ENCODE peak calls at places on chromosomes 7 and 10, in five cellular contexts. G, T, D, E and U are unnamed samples.

GRCh38 chr10:6811153-6811552 is 231.1 kb upstream of the PRKCQ start:
- DNase-seq in G (no peak), T (no peak), D (no peak), E (no peak), U (no peak)

GRCh38 chr10:33688506-33688905 is 354.0 kb upstream of the NRP1 start:
- DNase-seq in G (no peak), T (no peak), D (no peak), E (no peak), U (no peak)

GRCh38 chr7:82714883-82715282 is 271.3 kb upstream of the CACNA2D1 start:
- DNase-seq in G (no peak), T (no peak), D (no peak), E (no peak), U (no peak)

GRCh38 chr7:55250313-55250712 is 114.8 kb upstream of the LANCL2 start:
- DNase-seq in G (no peak), T (peak; percentile 48), D (no peak), E (peak; percentile 36), U (no peak)

GRCh38 chr7:101097561-101097960 is 12.3 kb downstream of the TRIM56 start:
- DNase-seq in G (no peak), T (no peak), D (no peak), E (no peak), U (no peak)

GRCh38 chr10:100509241-100509640 is 10.4 kb downstream of the SEC31B start:
- DNase-seq in G (no peak), T (no peak), D (no peak), E (no peak), U (no peak)

GRCh38 chr10:29648114-29648982 is 13.6 kb upstream of the SVIL start:
- DNase-seq in G (no peak), T (no peak), D (no peak), E (peak; percentile 47), U (no peak)

GRCh38 chr10:11284291-11285085 is 266.8 kb downstream of the CELF2 start:
- DNase-seq in G (no peak), T (no peak), D (no peak), E (no peak), U (no peak)

GRCh38 chr10:132926777-132927650 is 15.4 kb downstream of the CFAP46 start:
- DNase-seq in G (no peak), T (no peak), D (no peak), E (no peak), U (no peak)

GRCh38 chr7:116566666-116567065 is 41.8 kb downstream of the CAV1 start:
- DNase-seq in G (no peak), T (no peak), D (no peak), E (no peak), U (no peak)

GRCh38 chr7:157851501-157852067 is 514.8 kb downstream of the DNAJB6 start:
- DNase-seq in G (no peak), T (peak; percentile 8), D (peak; percentile 63), E (peak; percentile 49), U (no peak)

GRCh38 chr7:130461256-130461655 is 20.4 kb upstream of the CEP41 start:
- DNase-seq in G (no peak), T (no peak), D (no peak), E (no peak), U (no peak)

GRCh38 chr7:7017707-7018265 is 164.6 kb upstream of the C1GALT1 start:
- DNase-seq in G (no peak), T (no peak), D (peak; percentile 44), E (no peak), U (no peak)

GRCh38 chr7:131016230-131016629 is 282.2 kb upstream of the KLF14 start:
- DNase-seq in G (no peak), T (no peak), D (no peak), E (no peak), U (no peak)

GRCh38 chr7:1674161-1675035 is 4.3 kb downstream of the ELFN1 start:
- DNase-seq in G (no peak), T (no peak), D (no peak), E (no peak), U (no peak)

GRCh38 chr10:102118867-102119266 is 1.3 kb downstream of the LDB1 start:
- DNase-seq in G (no peak), T (no peak), D (peak; percentile 44), E (peak; percentile 57), U (no peak)

DNA sequence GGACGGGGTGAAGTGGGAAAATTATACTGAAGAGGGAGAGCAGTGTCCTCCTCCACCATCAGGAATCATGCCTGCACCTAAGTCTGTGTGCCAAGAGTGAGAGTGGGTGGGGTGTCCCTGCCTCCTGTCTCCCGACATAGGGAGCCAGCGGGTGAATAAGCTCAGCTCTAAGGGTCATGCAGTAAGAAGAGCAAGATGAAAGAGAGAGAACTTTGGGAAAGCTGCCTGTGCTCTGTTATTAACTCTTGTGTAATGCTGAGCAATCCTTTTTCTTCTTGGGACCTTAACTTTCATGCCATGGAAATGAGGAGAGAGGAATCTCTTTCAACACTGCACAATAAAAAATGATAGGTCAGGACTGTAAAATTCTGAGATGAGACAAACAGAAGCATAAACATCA is 7.9 kb upstream of the TCAF1 start:
- DNase-seq in G (no peak), T (no peak), D (no peak), E (no peak), U (no peak)
- TF ChIP-seq POLR2AphosphoS5 in G (no peak), T (no peak), D (no peak), E (no peak), U (no peak)

DNA sequence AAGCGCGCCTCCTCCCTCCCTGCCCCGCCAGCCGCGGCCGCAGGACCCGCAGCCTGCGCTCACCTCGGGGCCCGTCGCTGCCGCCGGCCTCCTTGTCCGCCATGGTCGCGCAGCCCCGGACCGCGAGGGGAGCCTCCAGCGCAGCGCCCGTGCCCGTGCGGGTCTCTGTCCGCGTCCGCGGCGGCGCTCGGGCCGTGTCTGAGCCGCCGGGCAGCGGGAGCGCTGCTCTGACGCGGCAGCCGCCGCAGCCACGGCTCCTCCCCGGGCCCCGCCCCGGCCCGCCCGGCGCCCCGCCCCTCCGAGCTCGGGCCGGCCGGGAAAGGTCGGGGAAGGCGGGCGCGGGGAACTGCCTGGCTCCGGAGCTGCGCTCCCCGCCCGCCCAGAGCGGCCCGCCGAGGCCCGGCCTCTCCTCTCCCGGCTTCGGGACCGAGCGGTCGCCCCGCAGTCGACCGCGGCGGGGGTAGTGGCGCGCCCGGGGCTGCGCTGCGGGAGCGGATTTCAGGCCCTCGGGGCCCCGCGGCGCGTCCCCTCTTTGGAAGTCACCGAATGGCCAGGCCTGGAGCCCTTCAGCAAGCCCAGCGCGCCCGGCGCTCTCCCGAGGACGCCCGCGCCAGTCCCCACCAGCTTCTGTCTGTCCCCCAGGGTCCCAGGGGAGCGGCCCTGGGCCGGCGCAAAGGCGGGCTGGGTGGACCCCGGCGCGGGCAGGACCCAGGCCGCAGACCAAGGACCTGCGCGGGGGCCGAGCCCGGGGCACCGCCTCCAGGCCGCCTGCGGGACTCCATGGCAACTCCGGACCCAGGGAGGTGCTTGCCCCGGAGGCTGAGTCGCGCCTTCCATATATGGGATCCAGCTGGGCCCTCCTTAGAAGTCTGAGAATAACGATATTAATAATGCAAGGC is at the start of gene HSPA12A:
- DNase-seq in G (peak; percentile 87), T (peak; percentile 50), D (peak; percentile 64), E (peak; percentile 80), U (peak; percentile 82)
- TF ChIP-seq POLR2A in G (no peak), T (peak; percentile 81), D (peak; percentile 75), E (peak; percentile 19), U (no peak)

GRCh38 chr7:106848851-106849442 is 16.1 kb upstream of the PIK3CG start:
- DNase-seq in G (no peak), T (no peak), D (no peak), E (no peak), U (no peak)
- TF ChIP-seq POLR2AphosphoS5 in G (no peak), T (no peak), D (no peak), E (no peak), U (no peak)

GRCh38 chr10:119516381-119517234 is 25.9 kb downstream of the RGS10 start:
- DNase-seq in G (peak; percentile 68), T (no peak), D (no peak), E (peak; percentile 49), U (peak; percentile 57)
- TF ChIP-seq POLR2A in G (peak; percentile 58), T (no peak), D (no peak), E (no peak), U (peak; percentile 41)

GRCh38 chr7:84194484-84195260 is at the start of gene SEMA3A:
- DNase-seq in G (no peak), T (peak; percentile 48), D (peak; percentile 10), E (peak; percentile 18), U (no peak)
- TF ChIP-seq POLR2AphosphoS5 in G (no peak), T (no peak), D (no peak), E (peak; percentile 27), U (no peak)

DNA sequence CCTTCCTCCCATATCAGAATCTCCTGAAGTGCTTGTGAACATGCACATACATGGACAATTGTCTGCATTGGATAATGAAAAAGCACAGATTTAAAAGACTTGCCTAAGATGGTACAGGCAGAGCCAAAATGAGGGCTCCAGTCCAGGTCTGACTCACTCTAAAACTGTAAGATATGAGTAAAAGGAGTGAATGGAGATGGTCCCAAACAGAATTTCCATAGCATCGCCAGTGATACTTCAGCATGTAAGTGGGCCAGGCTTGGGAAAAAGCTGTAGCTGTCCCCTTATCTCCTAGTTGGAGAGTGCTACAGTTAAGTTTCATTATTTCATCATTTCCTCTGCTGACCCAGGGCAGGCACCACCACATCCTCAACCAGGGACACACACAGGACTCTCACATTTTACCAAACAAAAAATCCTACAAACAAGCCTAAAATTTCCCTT is 26.4 kb upstream of the IL6 start:
- DNase-seq in G (no peak), T (no peak), D (no peak), E (no peak), U (no peak)
- TF ChIP-seq POLR2A in G (no peak), T (no peak), D (no peak), E (no peak), U (no peak)

GRCh38 chr7:37333075-37333474 is 115.6 kb downstream of the ELMO1 start:
- DNase-seq in G (no peak), T (no peak), D (no peak), E (no peak), U (no peak)
- TF ChIP-seq POLR2AphosphoS5 in G (no peak), T (no peak), D (no peak), E (no peak), U (no peak)

DNA sequence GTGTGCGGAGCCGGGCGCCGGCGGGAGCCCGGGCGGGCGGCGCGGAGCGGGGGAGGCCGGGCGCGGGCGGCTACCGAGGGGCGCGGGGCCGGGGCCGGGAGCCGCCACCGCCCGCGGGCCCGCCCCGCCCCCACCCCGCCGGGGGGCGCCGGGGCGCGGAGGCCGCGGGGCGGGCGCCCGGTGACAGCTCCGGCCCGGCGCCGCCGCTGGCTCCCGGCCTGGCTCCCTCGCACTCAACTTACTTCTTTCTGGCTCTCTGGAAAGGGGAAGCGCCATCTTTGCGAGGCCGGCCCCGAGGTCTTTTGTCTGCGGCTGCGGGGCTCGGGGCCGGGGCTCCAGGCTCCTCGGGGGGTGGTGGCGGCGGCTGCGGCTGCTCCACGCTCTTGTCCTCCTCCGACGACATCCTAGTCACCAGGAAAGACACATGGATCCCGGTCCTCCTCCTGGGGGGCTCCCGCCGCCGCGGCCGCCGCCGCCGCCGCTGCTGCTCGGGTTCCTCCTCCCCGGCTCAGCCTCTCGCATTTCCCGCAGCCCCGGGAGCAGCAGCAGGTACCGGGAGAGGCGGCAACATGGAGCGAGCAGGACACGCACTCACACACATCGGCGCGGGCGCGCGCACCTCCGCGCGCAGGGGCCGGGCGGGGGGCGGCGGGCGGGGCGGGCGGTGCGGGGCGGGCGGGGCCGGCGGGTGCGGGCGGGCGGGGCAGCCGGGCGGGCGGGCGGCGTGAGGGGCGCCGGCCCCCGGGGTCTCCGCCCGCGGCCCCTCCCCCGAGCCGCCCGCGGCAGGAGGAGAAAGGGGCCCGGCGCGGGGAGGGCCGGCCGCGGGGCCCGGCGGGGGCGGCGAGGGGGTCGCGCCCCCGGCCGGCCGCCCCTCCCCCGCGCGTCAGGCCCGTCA is at the start of gene KMT2C:
- DNase-seq in G (peak; percentile 37), T (no peak), D (peak; percentile 55), E (peak; percentile 68), U (peak; percentile 35)
- TF ChIP-seq POLR2A in G (no peak), T (no peak), D (peak; percentile 66), E (peak; percentile 75), U (peak; percentile 35)